ENCODE peak calls at places on chromosomes 1 and 21, in six cellular contexts. One of them, this sample, is unnamed.

GRCh38 chr1:27363766-27364695 is 2.7 kb downstream of the MAP3K6 start:
- DNase-seq in posterior cingulate gyrus: no peak
- DNase-seq in stimulated activated CD4-positive, alpha-beta T cell treated with anti-CD3 and anti-CD28 coated beads, TNF-alpha, amount 100 ng/mL, for 48 hours: no peak
- DNase-seq in WTC11: no peak
- DNase-seq in NCI-H1092: no peak
- DNase-seq in neural crest cell: no peak
- DNase-seq in this sample: no peak

GRCh38 chr1:245091171-245091621 is 63.6 kb upstream of the KIF26B start:
- DNase-seq in posterior cingulate gyrus: no peak
- DNase-seq in stimulated activated CD4-positive, alpha-beta T cell treated with anti-CD3 and anti-CD28 coated beads, TNF-alpha, amount 100 ng/mL, for 48 hours: no peak
- DNase-seq in WTC11: no peak
- DNase-seq in NCI-H1092: no peak
- DNase-seq in neural crest cell: no peak
- DNase-seq in this sample: no peak

GRCh38 chr1:156026588-156026987 is 5.8 kb upstream of the SSR2 start:
- DNase-seq in posterior cingulate gyrus: no peak
- DNase-seq in stimulated activated CD4-positive, alpha-beta T cell treated with anti-CD3 and anti-CD28 coated beads, TNF-alpha, amount 100 ng/mL, for 48 hours: no peak
- DNase-seq in WTC11: no peak
- DNase-seq in NCI-H1092: no peak
- DNase-seq in neural crest cell: no peak
- DNase-seq in this sample: no peak

GRCh38 chr1:31264790-31265386 is 25.2 kb upstream of the NKAIN1 start:
- DNase-seq in posterior cingulate gyrus: no peak
- DNase-seq in stimulated activated CD4-positive, alpha-beta T cell treated with anti-CD3 and anti-CD28 coated beads, TNF-alpha, amount 100 ng/mL, for 48 hours: no peak
- DNase-seq in WTC11: no peak
- DNase-seq in NCI-H1092: no peak
- DNase-seq in neural crest cell: no peak
- DNase-seq in this sample: no peak

GRCh38 chr1:193479187-193479586 is 292.8 kb upstream of the B3GALT2 start:
- DNase-seq in posterior cingulate gyrus: no peak
- DNase-seq in stimulated activated CD4-positive, alpha-beta T cell treated with anti-CD3 and anti-CD28 coated beads, TNF-alpha, amount 100 ng/mL, for 48 hours: peak; percentile 36
- DNase-seq in WTC11: no peak
- DNase-seq in NCI-H1092: no peak
- DNase-seq in neural crest cell: no peak
- DNase-seq in this sample: no peak

GRCh38 chr1:88982055-88982454 is 10.4 kb downstream of the KYAT3 start:
- DNase-seq in posterior cingulate gyrus: no peak
- DNase-seq in stimulated activated CD4-positive, alpha-beta T cell treated with anti-CD3 and anti-CD28 coated beads, TNF-alpha, amount 100 ng/mL, for 48 hours: no peak
- DNase-seq in WTC11: no peak
- DNase-seq in NCI-H1092: no peak
- DNase-seq in neural crest cell: no peak
- DNase-seq in this sample: no peak

GRCh38 chr1:212593696-212594335 is 14.7 kb upstream of the ATF3 start:
- DNase-seq in posterior cingulate gyrus: no peak
- DNase-seq in stimulated activated CD4-positive, alpha-beta T cell treated with anti-CD3 and anti-CD28 coated beads, TNF-alpha, amount 100 ng/mL, for 48 hours: no peak
- DNase-seq in WTC11: no peak
- DNase-seq in NCI-H1092: no peak
- DNase-seq in neural crest cell: no peak
- DNase-seq in this sample: no peak

GRCh38 chr1:31796707-31797106 is 19.1 kb downstream of the SPOCD1 start:
- DNase-seq in posterior cingulate gyrus: no peak
- DNase-seq in stimulated activated CD4-positive, alpha-beta T cell treated with anti-CD3 and anti-CD28 coated beads, TNF-alpha, amount 100 ng/mL, for 48 hours: no peak
- DNase-seq in WTC11: no peak
- DNase-seq in NCI-H1092: no peak
- DNase-seq in neural crest cell: no peak
- DNase-seq in this sample: no peak

GRCh38 chr1:231519166-231519565 is 9.3 kb upstream of the TSNAX start:
- DNase-seq in posterior cingulate gyrus: no peak
- DNase-seq in stimulated activated CD4-positive, alpha-beta T cell treated with anti-CD3 and anti-CD28 coated beads, TNF-alpha, amount 100 ng/mL, for 48 hours: no peak
- DNase-seq in WTC11: no peak
- DNase-seq in NCI-H1092: no peak
- DNase-seq in neural crest cell: no peak
- DNase-seq in this sample: no peak

GRCh38 chr1:172112573-172112972 is 271.3 kb downstream of the DNM3 start:
- DNase-seq in posterior cingulate gyrus: no peak
- DNase-seq in stimulated activated CD4-positive, alpha-beta T cell treated with anti-CD3 and anti-CD28 coated beads, TNF-alpha, amount 100 ng/mL, for 48 hours: no peak
- DNase-seq in WTC11: no peak
- DNase-seq in NCI-H1092: no peak
- DNase-seq in neural crest cell: no peak
- DNase-seq in this sample: no peak

GRCh38 chr1:183273300-183273699 is 87.2 kb downstream of the LAMC2 start:
- DNase-seq in posterior cingulate gyrus: no peak
- DNase-seq in stimulated activated CD4-positive, alpha-beta T cell treated with anti-CD3 and anti-CD28 coated beads, TNF-alpha, amount 100 ng/mL, for 48 hours: no peak
- DNase-seq in WTC11: no peak
- DNase-seq in NCI-H1092: no peak
- DNase-seq in neural crest cell: no peak
- DNase-seq in this sample: peak; percentile 66

GRCh38 chr1:112532074-112532473 is 23.3 kb downstream of the WNT2B start:
- DNase-seq in posterior cingulate gyrus: no peak
- DNase-seq in stimulated activated CD4-positive, alpha-beta T cell treated with anti-CD3 and anti-CD28 coated beads, TNF-alpha, amount 100 ng/mL, for 48 hours: no peak
- DNase-seq in WTC11: no peak
- DNase-seq in NCI-H1092: no peak
- DNase-seq in neural crest cell: no peak
- DNase-seq in this sample: no peak

GRCh38 chr1:181383695-181384094 is 99.6 kb upstream of the CACNA1E start:
- DNase-seq in posterior cingulate gyrus: no peak
- DNase-seq in stimulated activated CD4-positive, alpha-beta T cell treated with anti-CD3 and anti-CD28 coated beads, TNF-alpha, amount 100 ng/mL, for 48 hours: no peak
- DNase-seq in WTC11: no peak
- DNase-seq in NCI-H1092: no peak
- DNase-seq in neural crest cell: no peak
- DNase-seq in this sample: no peak

GRCh38 chr1:218787826-218788225 is 385.9 kb upstream of the LYPLAL1 start:
- DNase-seq in posterior cingulate gyrus: no peak
- DNase-seq in stimulated activated CD4-positive, alpha-beta T cell treated with anti-CD3 and anti-CD28 coated beads, TNF-alpha, amount 100 ng/mL, for 48 hours: no peak
- DNase-seq in WTC11: no peak
- DNase-seq in NCI-H1092: no peak
- DNase-seq in neural crest cell: no peak
- DNase-seq in this sample: no peak

GRCh38 chr21:32777269-32777668 is 5.7 kb upstream of the PAXBP1 start:
- DNase-seq in posterior cingulate gyrus: no peak
- DNase-seq in stimulated activated CD4-positive, alpha-beta T cell treated with anti-CD3 and anti-CD28 coated beads, TNF-alpha, amount 100 ng/mL, for 48 hours: no peak
- DNase-seq in WTC11: no peak
- DNase-seq in NCI-H1092: no peak
- DNase-seq in neural crest cell: no peak
- DNase-seq in this sample: no peak

GRCh38 chr1:243246916-243247315 is 8.2 kb downstream of the CEP170 start:
- DNase-seq in posterior cingulate gyrus: no peak
- DNase-seq in stimulated activated CD4-positive, alpha-beta T cell treated with anti-CD3 and anti-CD28 coated beads, TNF-alpha, amount 100 ng/mL, for 48 hours: no peak
- DNase-seq in WTC11: no peak
- DNase-seq in NCI-H1092: no peak
- DNase-seq in neural crest cell: no peak
- DNase-seq in this sample: no peak

GRCh38 chr1:94819945-94820746 is at the start of gene SLC44A3:
- DNase-seq in posterior cingulate gyrus: no peak
- DNase-seq in stimulated activated CD4-positive, alpha-beta T cell treated with anti-CD3 and anti-CD28 coated beads, TNF-alpha, amount 100 ng/mL, for 48 hours: peak; percentile 19
- DNase-seq in WTC11: peak; percentile 69
- DNase-seq in NCI-H1092: no peak
- DNase-seq in neural crest cell: peak; percentile 41
- DNase-seq in this sample: no peak

GRCh38 chr1:203320546-203321272 is 15.4 kb downstream of the BTG2 start:
- DNase-seq in posterior cingulate gyrus: no peak
- DNase-seq in stimulated activated CD4-positive, alpha-beta T cell treated with anti-CD3 and anti-CD28 coated beads, TNF-alpha, amount 100 ng/mL, for 48 hours: peak; percentile 31
- DNase-seq in WTC11: peak; percentile 63
- DNase-seq in NCI-H1092: peak; percentile 96
- DNase-seq in neural crest cell: no peak
- DNase-seq in this sample: no peak

GRCh38 chr1:244144053-244144452 is 93.0 kb downstream of the ZBTB18 start:
- DNase-seq in posterior cingulate gyrus: no peak
- DNase-seq in stimulated activated CD4-positive, alpha-beta T cell treated with anti-CD3 and anti-CD28 coated beads, TNF-alpha, amount 100 ng/mL, for 48 hours: no peak
- DNase-seq in WTC11: no peak
- DNase-seq in NCI-H1092: no peak
- DNase-seq in neural crest cell: no peak
- DNase-seq in this sample: no peak

GRCh38 chr1:51898090-51898734 is 19.7 kb upstream of the NRDC start:
- DNase-seq in posterior cingulate gyrus: no peak
- DNase-seq in stimulated activated CD4-positive, alpha-beta T cell treated with anti-CD3 and anti-CD28 coated beads, TNF-alpha, amount 100 ng/mL, for 48 hours: no peak
- DNase-seq in WTC11: no peak
- DNase-seq in NCI-H1092: no peak
- DNase-seq in neural crest cell: no peak
- DNase-seq in this sample: peak; percentile 89

GRCh38 chr1:206455681-206456344 is 14.5 kb upstream of the IKBKE start:
- DNase-seq in posterior cingulate gyrus: no peak
- DNase-seq in stimulated activated CD4-positive, alpha-beta T cell treated with anti-CD3 and anti-CD28 coated beads, TNF-alpha, amount 100 ng/mL, for 48 hours: no peak
- DNase-seq in WTC11: no peak
- DNase-seq in NCI-H1092: peak; percentile 46
- DNase-seq in neural crest cell: no peak
- DNase-seq in this sample: no peak